ENCODE peak calls at places on chromosomes 13 and 19, in five cellular contexts. One of them, this sample, is unnamed.
A peak's percentile ranks its signal among the peaks of the same experiment; 100 is the strongest.

GRCh38 chr13:98582947-98583346 is 6.0 kb upstream of the STK24 start:
- DNase-seq in mesenchymal stem cell: no peak
- DNase-seq in fibroblast of lung: no peak
- DNase-seq in neural progenitor cell: no peak
- DNase-seq in endothelial cell of umbilical vein: no peak
- DNase-seq in this sample: no peak

GRCh38 chr19:13978306-13978705 is 26.0 kb downstream of the DCAF15 start:
- DNase-seq in mesenchymal stem cell: peak; percentile 75
- DNase-seq in fibroblast of lung: peak; percentile 14
- DNase-seq in neural progenitor cell: peak; percentile 97
- DNase-seq in endothelial cell of umbilical vein: peak; percentile 59
- DNase-seq in this sample: no peak

GRCh38 chr19:16033721-16034120 is 42.6 kb upstream of the TPM4 start:
- DNase-seq in mesenchymal stem cell: no peak
- DNase-seq in fibroblast of lung: no peak
- DNase-seq in neural progenitor cell: no peak
- DNase-seq in endothelial cell of umbilical vein: no peak
- DNase-seq in this sample: no peak

GRCh38 chr19:5977785-5978605 is at the start of gene RANBP3:
- DNase-seq in mesenchymal stem cell: peak; percentile 98
- DNase-seq in fibroblast of lung: peak; percentile 99
- DNase-seq in neural progenitor cell: peak; percentile 100
- DNase-seq in endothelial cell of umbilical vein: peak; percentile 99
- DNase-seq in this sample: peak; percentile 100

GRCh38 chr19:8324186-8325050 is 3.1 kb downstream of the RPS28 start:
- DNase-seq in mesenchymal stem cell: no peak
- DNase-seq in fibroblast of lung: no peak
- DNase-seq in neural progenitor cell: no peak
- DNase-seq in endothelial cell of umbilical vein: no peak
- DNase-seq in this sample: peak; percentile 21

GRCh38 chr13:111158136-111158805 is 43.2 kb downstream of the ARHGEF7 start:
- DNase-seq in mesenchymal stem cell: no peak
- DNase-seq in fibroblast of lung: peak; percentile 7
- DNase-seq in neural progenitor cell: no peak
- DNase-seq in endothelial cell of umbilical vein: no peak
- DNase-seq in this sample: no peak

GRCh38 chr13:97798836-97799235 is 154.6 kb upstream of the IPO5 start:
- DNase-seq in mesenchymal stem cell: no peak
- DNase-seq in fibroblast of lung: peak; percentile 77
- DNase-seq in neural progenitor cell: no peak
- DNase-seq in endothelial cell of umbilical vein: no peak
- DNase-seq in this sample: no peak

GRCh38 chr13:106533940-106534843 is 1.3 kb downstream of the EFNB2 start:
- DNase-seq in mesenchymal stem cell: peak; percentile 83
- DNase-seq in fibroblast of lung: peak; percentile 83
- DNase-seq in neural progenitor cell: peak; percentile 55
- DNase-seq in endothelial cell of umbilical vein: peak; percentile 67
- DNase-seq in this sample: peak; percentile 24

GRCh38 chr19:6711078-6711361 is 9.4 kb downstream of the C3 start:
- DNase-seq in mesenchymal stem cell: no peak
- DNase-seq in fibroblast of lung: no peak
- DNase-seq in neural progenitor cell: no peak
- DNase-seq in endothelial cell of umbilical vein: no peak
- DNase-seq in this sample: no peak

GRCh38 chr13:111203742-111204386 is 88.8 kb downstream of the ARHGEF7 start:
- DNase-seq in mesenchymal stem cell: no peak
- DNase-seq in fibroblast of lung: no peak
- DNase-seq in neural progenitor cell: no peak
- DNase-seq in endothelial cell of umbilical vein: peak; percentile 38
- DNase-seq in this sample: no peak

GRCh38 chr13:36275190-36276002 is 22.2 kb downstream of the CCDC169 start:
- DNase-seq in mesenchymal stem cell: peak; percentile 60
- DNase-seq in fibroblast of lung: peak; percentile 88
- DNase-seq in neural progenitor cell: peak; percentile 80
- DNase-seq in endothelial cell of umbilical vein: peak; percentile 64
- DNase-seq in this sample: peak; percentile 51

GRCh38 chr19:46615966-46616365 is 8.9 kb downstream of the PTGIR start:
- DNase-seq in mesenchymal stem cell: no peak
- DNase-seq in fibroblast of lung: no peak
- DNase-seq in neural progenitor cell: no peak
- DNase-seq in endothelial cell of umbilical vein: no peak
- DNase-seq in this sample: no peak

GRCh38 chr19:46618670-46619231 is 6.1 kb downstream of the PTGIR start:
- DNase-seq in mesenchymal stem cell: no peak
- DNase-seq in fibroblast of lung: peak; percentile 76
- DNase-seq in neural progenitor cell: no peak
- DNase-seq in endothelial cell of umbilical vein: no peak
- DNase-seq in this sample: no peak

GRCh38 chr19:46617566-46618079 is 7.3 kb downstream of the PTGIR start:
- DNase-seq in mesenchymal stem cell: no peak
- DNase-seq in fibroblast of lung: no peak
- DNase-seq in neural progenitor cell: no peak
- DNase-seq in endothelial cell of umbilical vein: no peak
- DNase-seq in this sample: no peak

GRCh38 chr19:46614114-46614701 is 10.7 kb downstream of the PTGIR start:
- DNase-seq in mesenchymal stem cell: peak; percentile 83
- DNase-seq in fibroblast of lung: peak; percentile 79
- DNase-seq in neural progenitor cell: peak; percentile 86
- DNase-seq in endothelial cell of umbilical vein: peak; percentile 73
- DNase-seq in this sample: peak; percentile 61

GRCh38 chr19:46616631-46617322 is 8.1 kb downstream of the PTGIR start:
- DNase-seq in mesenchymal stem cell: peak; percentile 73
- DNase-seq in fibroblast of lung: peak; percentile 50
- DNase-seq in neural progenitor cell: peak; percentile 83
- DNase-seq in endothelial cell of umbilical vein: peak; percentile 73
- DNase-seq in this sample: no peak
- H3K4me1 ChIP-seq in mesenchymal stem cell: peaks cover 3% of the 10 kb centered on the region
- H3K4me1 ChIP-seq in fibroblast of lung: peaks cover 33% of the 10 kb centered on the region
- H3K4me1 ChIP-seq in neural progenitor cell: peaks cover 12% of the 10 kb centered on the region
- H3K4me1 ChIP-seq in endothelial cell of umbilical vein: peaks cover 4% of the 10 kb centered on the region
- H3K4me1 ChIP-seq in this sample: peaks cover 13% of the 10 kb centered on the region

DNA sequence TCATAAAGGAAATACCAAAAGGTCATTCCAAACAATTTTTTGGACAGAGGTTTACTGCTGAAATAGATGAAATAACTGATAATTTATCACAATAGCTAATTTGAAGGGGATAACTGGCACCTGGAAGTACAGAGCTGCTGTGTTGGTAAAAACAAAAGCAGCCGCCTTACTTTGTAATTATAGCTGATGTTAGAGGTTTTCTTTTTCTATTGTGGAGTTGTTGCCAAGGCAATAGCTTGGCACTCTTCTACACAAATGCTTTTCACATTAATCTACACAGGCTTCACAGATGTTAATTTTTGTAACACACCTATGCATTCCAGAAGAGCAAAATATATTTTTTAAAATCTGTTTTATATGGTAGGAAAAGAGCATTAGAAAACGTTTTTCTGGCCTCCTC is 56.9 kb downstream of the LACC1 start:
- DNase-seq in mesenchymal stem cell: no peak
- DNase-seq in fibroblast of lung: no peak
- DNase-seq in neural progenitor cell: no peak
- DNase-seq in endothelial cell of umbilical vein: no peak
- DNase-seq in this sample: no peak
- H3K9ac ChIP-seq in mesenchymal stem cell: peak overlapping the region; percentile 22
- H3K9ac ChIP-seq in fibroblast of lung: no peak overlapping the region
- H3K9ac ChIP-seq in neural progenitor cell: no peak overlapping the region
- H3K9ac ChIP-seq in endothelial cell of umbilical vein: no peak overlapping the region
- H3K9ac ChIP-seq in this sample: no peak overlapping the region

GRCh38 chr19:12788682-12789097 is 2.6 kb upstream of the JUNB start:
- DNase-seq in mesenchymal stem cell: peak; percentile 88
- DNase-seq in fibroblast of lung: peak; percentile 63
- DNase-seq in neural progenitor cell: peak; percentile 70
- DNase-seq in endothelial cell of umbilical vein: peak; percentile 82
- DNase-seq in this sample: peak; percentile 59
- H3K4me3 ChIP-seq in mesenchymal stem cell: peak overlapping the region; percentile 74
- H3K4me3 ChIP-seq in fibroblast of lung: peak overlapping the region; percentile 96
- H3K4me3 ChIP-seq in neural progenitor cell: peak overlapping the region; percentile 61
- H3K4me3 ChIP-seq in endothelial cell of umbilical vein: no peak overlapping the region
- H3K4me3 ChIP-seq in this sample: peak overlapping the region; percentile 67

GRCh38 chr19:10283786-10284540 is 2.8 kb upstream of the ICAM4 start:
- DNase-seq in mesenchymal stem cell: no peak
- DNase-seq in fibroblast of lung: no peak
- DNase-seq in neural progenitor cell: no peak
- DNase-seq in endothelial cell of umbilical vein: no peak
- DNase-seq in this sample: no peak
- H3K4me1 ChIP-seq in mesenchymal stem cell: peaks cover 17% of the 10 kb centered on the region
- H3K4me1 ChIP-seq in fibroblast of lung: no peaks in the 10 kb centered on the region
- H3K4me1 ChIP-seq in neural progenitor cell: peaks cover 5% of the 10 kb centered on the region
- H3K4me1 ChIP-seq in endothelial cell of umbilical vein: peaks cover 8% of the 10 kb centered on the region
- H3K4me1 ChIP-seq in this sample: peaks cover 10% of the 10 kb centered on the region

GRCh38 chr19:39304701-39305571 is 8.7 kb downstream of the IFNL1 start:
- DNase-seq in mesenchymal stem cell: no peak
- DNase-seq in fibroblast of lung: no peak
- DNase-seq in neural progenitor cell: no peak
- DNase-seq in endothelial cell of umbilical vein: no peak
- DNase-seq in this sample: no peak

GRCh38 chr19:39301562-39301961 is 5.4 kb downstream of the IFNL1 start:
- DNase-seq in mesenchymal stem cell: no peak
- DNase-seq in fibroblast of lung: no peak
- DNase-seq in neural progenitor cell: no peak
- DNase-seq in endothelial cell of umbilical vein: no peak
- DNase-seq in this sample: no peak

GRCh38 chr19:39306075-39306474 is 9.9 kb downstream of the IFNL1 start:
- DNase-seq in mesenchymal stem cell: no peak
- DNase-seq in fibroblast of lung: no peak
- DNase-seq in neural progenitor cell: no peak
- DNase-seq in endothelial cell of umbilical vein: no peak
- DNase-seq in this sample: no peak

GRCh38 chr19:39304185-39304513 is 7.9 kb downstream of the IFNL1 start:
- DNase-seq in mesenchymal stem cell: no peak
- DNase-seq in fibroblast of lung: no peak
- DNase-seq in neural progenitor cell: no peak
- DNase-seq in endothelial cell of umbilical vein: no peak
- DNase-seq in this sample: no peak

GRCh38 chr19:39303373-39304184 is 7.4 kb downstream of the IFNL1 start:
- DNase-seq in mesenchymal stem cell: no peak
- DNase-seq in fibroblast of lung: no peak
- DNase-seq in neural progenitor cell: peak; percentile 31
- DNase-seq in endothelial cell of umbilical vein: no peak
- DNase-seq in this sample: no peak
- H3K9ac ChIP-seq in mesenchymal stem cell: no peak overlapping the region
- H3K9ac ChIP-seq in fibroblast of lung: no peak overlapping the region
- H3K9ac ChIP-seq in neural progenitor cell: no peak overlapping the region
- H3K9ac ChIP-seq in endothelial cell of umbilical vein: no peak overlapping the region
- H3K9ac ChIP-seq in this sample: no peak overlapping the region

This sample was measured in MM.1S.